ENCODE peak calls at places on chromosomes 11 and 22, in six cellular contexts. One of them, this sample, is unnamed.

GRCh38 chr11:10540546-10540914 is 457 bp downstream of the RNF141 start:
- DNase-seq in NCI-H774: no peak
- DNase-seq in NCI-H2107: no peak
- DNase-seq in GM10248: no peak
- DNase-seq in substantia nigra: no peak
- DNase-seq in HepG2: peak
- DNase-seq in this sample: no peak

GRCh38 chr22:50229370-50229769 is 15.5 kb downstream of the TUBGCP6 start:
- DNase-seq in NCI-H774: no peak
- DNase-seq in substantia nigra: no peak
- DNase-seq in GM10248: no peak
- DNase-seq in NCI-H2107: no peak
- DNase-seq in HepG2: no peak
- DNase-seq in this sample: no peak

GRCh38 chr11:126547161-126547560 is 191.7 kb downstream of the ST3GAL4 start:
- DNase-seq in substantia nigra: no peak
- DNase-seq in GM10248: no peak
- DNase-seq in NCI-H774: no peak
- DNase-seq in HepG2: no peak
- DNase-seq in NCI-H2107: no peak
- DNase-seq in this sample: no peak

GRCh38 chr22:36073476-36073875 is 44.9 kb upstream of the RBFOX2 start:
- DNase-seq in NCI-H2107: no peak
- DNase-seq in NCI-H774: no peak
- DNase-seq in GM10248: no peak
- DNase-seq in substantia nigra: no peak
- DNase-seq in HepG2: no peak
- DNase-seq in this sample: no peak

GRCh38 chr22:30017375-30017774 is 62.9 kb upstream of the HORMAD2 start:
- DNase-seq in HepG2: no peak
- DNase-seq in NCI-H774: no peak
- DNase-seq in NCI-H2107: no peak
- DNase-seq in GM10248: no peak
- DNase-seq in substantia nigra: no peak
- DNase-seq in this sample: no peak

GRCh38 chr11:62865641-62866040 is 15.1 kb upstream of the SLC3A2 start:
- DNase-seq in NCI-H2107: no peak
- DNase-seq in substantia nigra: no peak
- DNase-seq in HepG2: no peak
- DNase-seq in GM10248: no peak
- DNase-seq in NCI-H774: no peak
- DNase-seq in this sample: no peak

GRCh38 chr22:50698546-50698945 is 25.9 kb downstream of the SHANK3 start:
- DNase-seq in GM10248: no peak
- DNase-seq in HepG2: no peak
- DNase-seq in NCI-H2107: no peak
- DNase-seq in NCI-H774: no peak
- DNase-seq in substantia nigra: no peak
- DNase-seq in this sample: no peak

GRCh38 chr11:120102050-120102861 is 35.7 kb downstream of the TRIM29 start:
- DNase-seq in NCI-H774: no peak
- DNase-seq in NCI-H2107: no peak
- DNase-seq in GM10248: no peak
- DNase-seq in substantia nigra: no peak
- DNase-seq in HepG2: no peak
- DNase-seq in this sample: no peak

GRCh38 chr11:62931501-62932278 is 10.5 kb upstream of the CHRM1 start:
- DNase-seq in HepG2: no peak
- DNase-seq in GM10248: no peak
- DNase-seq in NCI-H2107: no peak
- DNase-seq in substantia nigra: no peak
- DNase-seq in NCI-H774: no peak
- DNase-seq in this sample: no peak

GRCh38 chr11:844693-845644 is 2.3 kb downstream of the TSPAN4 start:
- DNase-seq in NCI-H2107: no peak
- DNase-seq in substantia nigra: no peak
- DNase-seq in HepG2: peak
- DNase-seq in GM10248: peak
- DNase-seq in NCI-H774: no peak
- DNase-seq in this sample: peak

GRCh38 chr11:34331736-34332135 is 26.1 kb downstream of the ABTB2 start:
- DNase-seq in NCI-H774: no peak
- DNase-seq in NCI-H2107: no peak
- DNase-seq in HepG2: no peak
- DNase-seq in substantia nigra: no peak
- DNase-seq in GM10248: no peak
- DNase-seq in this sample: no peak

GRCh38 chr11:14636119-14636518 is 7.5 kb upstream of the PDE3B start:
- DNase-seq in HepG2: no peak
- DNase-seq in NCI-H774: no peak
- DNase-seq in substantia nigra: no peak
- DNase-seq in GM10248: peak
- DNase-seq in NCI-H2107: no peak
- DNase-seq in this sample: no peak

GRCh38 chr11:13160302-13160701 is 117.3 kb upstream of the BMAL1 start:
- DNase-seq in HepG2: no peak
- DNase-seq in substantia nigra: no peak
- DNase-seq in NCI-H774: no peak
- DNase-seq in NCI-H2107: no peak
- DNase-seq in GM10248: no peak
- DNase-seq in this sample: no peak

GRCh38 chr11:66467756-66468155 is 1.1 kb downstream of the PELI3 start:
- DNase-seq in NCI-H774: peak
- DNase-seq in NCI-H2107: no peak
- DNase-seq in substantia nigra: no peak
- DNase-seq in HepG2: no peak
- DNase-seq in GM10248: no peak
- DNase-seq in this sample: no peak

GRCh38 chr11:7512525-7513209 is 1.1 kb upstream of the PPFIBP2 start:
- DNase-seq in GM10248: peak
- DNase-seq in NCI-H774: no peak
- DNase-seq in NCI-H2107: no peak
- DNase-seq in substantia nigra: peak
- DNase-seq in HepG2: peak
- DNase-seq in this sample: peak

GRCh38 chr22:42343136-42343484 is 72.7 kb upstream of the TCF20 start:
- DNase-seq in GM10248: no peak
- DNase-seq in NCI-H2107: no peak
- DNase-seq in HepG2: no peak
- DNase-seq in NCI-H774: no peak
- DNase-seq in substantia nigra: no peak
- DNase-seq in this sample: no peak

GRCh38 chr11:69156673-69157155 is 979 bp downstream of the SMIM38 start:
- DNase-seq in NCI-H2107: no peak
- DNase-seq in substantia nigra: no peak
- DNase-seq in HepG2: peak
- DNase-seq in NCI-H774: no peak
- DNase-seq in GM10248: no peak
- DNase-seq in this sample: no peak

GRCh38 chr11:65479184-65480145 is 19.4 kb upstream of the MALAT1 start:
- DNase-seq in HepG2: no peak
- DNase-seq in NCI-H774: peak
- DNase-seq in GM10248: peak
- DNase-seq in substantia nigra: no peak
- DNase-seq in NCI-H2107: no peak
- DNase-seq in this sample: peak

This sample was measured in heart right ventricle.